ENCODE peak calls at places on chromosomes 6 and 20, in four cellular contexts. A, K, U and I are unnamed samples.

GRCh38 chr6:89145962-89146747 is at the start of gene PM20D2:
- DNase-seq in A (no peak), U (peak), K (peak), I (peak)

GRCh38 chr6:30955367-30956042 is 14.7 kb downstream of the MUCL3 start:
- DNase-seq in A (peak), K (peak), U (no peak), I (peak)

GRCh38 chr20:5531318-5532081 is 214.7 kb upstream of the PROKR2 start:
- DNase-seq in A (no peak), U (peak), K (peak), I (peak)

GRCh38 chr6:38957426-38957825 is 91.2 kb upstream of the GLP1R start:
- DNase-seq in A (no peak), K (no peak), U (peak), I (no peak)

GRCh38 chr6:22447862-22448261 is 121.5 kb upstream of the HDGFL1 start:
- DNase-seq in A (no peak), K (no peak), U (no peak), I (no peak)

GRCh38 chr6:20702366-20702765 is 168.1 kb downstream of the CDKAL1 start:
- DNase-seq in A (no peak), U (no peak), K (no peak), I (no peak)

GRCh38 chr20:10986586-10986985 is 312.8 kb upstream of the JAG1 start:
- DNase-seq in A (no peak), U (no peak), K (peak), I (peak)

GRCh38 chr6:151534576-151534975 is 40.8 kb downstream of the CCDC170 start:
- DNase-seq in U (no peak), K (peak), A (no peak), I (peak)

GRCh38 chr6:11912420-11912819 is 99.7 kb upstream of the HIVEP1 start:
- DNase-seq in A (no peak), U (no peak), K (no peak), I (no peak)

GRCh38 chr6:50846860-50847171 is 28.1 kb downstream of the TFAP2B start:
- DNase-seq in A (no peak), U (no peak), K (no peak), I (no peak)
- TF ChIP-seq EZH2 in A (no peak), U (no peak), K (no peak), I (no peak)

GRCh38 chr6:41577865-41578713 is 31.9 kb downstream of the FOXP4 start:
- DNase-seq in U (peak), A (no peak), K (peak), I (peak)
- H3K9ac ChIP-seq in U (no peak), A (no peak), K (no peak), I (peak)

DNA sequence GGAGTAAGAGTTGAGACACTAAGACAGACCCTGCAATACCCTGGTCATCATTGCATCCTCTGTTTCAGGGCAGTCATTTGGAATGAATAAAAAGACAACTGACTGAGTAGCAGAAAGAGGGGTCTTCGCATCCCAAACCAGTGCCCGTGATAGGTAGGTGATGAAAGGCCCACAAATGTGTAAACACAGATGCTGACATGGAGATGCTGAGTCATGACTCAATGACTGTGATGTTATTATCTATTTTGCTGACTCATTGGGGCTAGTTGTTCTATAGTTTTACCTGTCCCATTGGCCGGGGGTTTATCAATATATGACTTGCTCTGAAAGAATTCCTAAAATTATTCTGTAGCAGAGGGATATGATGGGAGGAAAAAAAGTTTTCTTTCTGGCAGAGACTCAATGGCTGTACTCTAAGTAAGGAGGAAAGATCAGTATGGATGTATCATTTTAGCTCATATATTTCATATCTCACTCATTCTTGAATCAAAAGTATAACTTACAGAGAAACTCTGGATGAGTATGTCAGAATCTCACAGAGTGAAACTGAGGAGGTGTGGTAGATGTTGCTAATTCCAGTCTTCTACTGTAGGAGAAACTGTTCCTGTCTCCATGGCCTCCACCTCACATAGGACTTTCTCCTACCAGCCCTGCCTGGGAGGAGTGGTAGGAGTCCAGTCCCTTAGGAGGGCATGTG is 119.9 kb upstream of the PREP start:
- DNase-seq in K (peak), A (no peak), U (peak), I (peak)
- TF ChIP-seq EZH2 in K (no peak), A (no peak), U (no peak), I (no peak)

GRCh38 chr6:90583783-90584481 is 2.9 kb downstream of the MAP3K7 start:
- DNase-seq in U (no peak), A (no peak), K (no peak), I (no peak)

GRCh38 chr6:90586675-90587638 is at the start of gene MAP3K7:
- DNase-seq in K (peak), U (peak), A (peak), I (peak)

GRCh38 chr6:90578894-90579549 is 7.8 kb downstream of the MAP3K7 start:
- DNase-seq in U (no peak), A (no peak), K (peak), I (peak)

GRCh38 chr6:90583179-90583578 is 3.7 kb downstream of the MAP3K7 start:
- DNase-seq in U (no peak), A (no peak), K (peak), I (peak)

DNA sequence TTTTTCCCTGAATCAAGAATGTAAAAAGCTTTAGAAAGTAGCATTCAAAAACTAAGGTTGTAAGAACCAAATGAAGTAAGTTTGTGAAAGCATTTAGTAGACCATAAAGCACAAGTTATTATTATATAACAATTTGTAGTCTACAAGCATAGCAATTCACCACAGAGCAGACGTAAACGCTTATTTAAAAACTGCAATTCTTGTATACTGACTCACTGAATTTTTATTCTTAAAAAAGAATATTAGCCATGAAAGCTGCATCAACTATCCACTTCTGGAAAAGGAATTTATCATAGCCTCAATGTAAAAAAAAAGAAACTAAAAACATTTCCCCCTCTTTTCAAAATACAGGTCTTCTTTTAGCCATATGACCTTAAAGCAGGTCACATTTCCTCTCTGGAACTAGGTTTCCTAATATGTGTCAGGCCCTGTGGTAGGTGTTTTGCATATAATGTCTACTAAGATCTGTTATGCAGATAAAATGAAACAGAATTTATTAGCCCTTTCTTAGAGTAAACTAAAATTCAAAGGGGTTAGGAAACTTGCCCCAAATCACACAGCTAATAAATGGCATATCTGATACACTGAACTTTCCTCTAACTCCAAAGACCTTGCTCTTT is 2.1 kb downstream of the MAP3K7 start:
- DNase-seq in K (peak), A (no peak), U (no peak), I (peak)
- H3K9ac ChIP-seq in K (no peak), A (no peak), U (no peak), I (peak)

GRCh38 chr6:28738396-28738765 is 185.4 kb downstream of the TRIM27 start:
- DNase-seq in K (no peak), A (no peak), U (no peak), I (no peak)

GRCh38 chr6:28741363-28741762 is 182.4 kb downstream of the TRIM27 start:
- DNase-seq in A (no peak), K (no peak), U (no peak), I (no peak)

GRCh38 chr6:28734443-28734959 is 189.3 kb downstream of the TRIM27 start:
- DNase-seq in K (no peak), U (no peak), A (no peak), I (no peak)

GRCh38 chr6:28736121-28736520 is 187.7 kb downstream of the TRIM27 start:
- DNase-seq in A (no peak), U (no peak), K (no peak), I (no peak)

GRCh38 chr6:28737750-28738395 is 185.9 kb downstream of the TRIM27 start:
- DNase-seq in A (no peak), K (no peak), U (peak), I (no peak)
- TF ChIP-seq EZH2 in A (no peak), K (no peak), U (no peak), I (no peak)